ENCODE peak calls at places on chromosomes 2 and 18, in four cellular contexts. V is germinal center; X is effector memory CD4-positive, alpha-beta T cell; P is GM18507. M is an unnamed sample.

GRCh38 chr2:105768961-105769452 is 24.3 kb downstream of the NCK2 start:
- DNase-seq in V (peak), X (no peak), P (no peak), M (no peak)

GRCh38 chr2:3488768-3489448 is 30.4 kb downstream of the ADI1 start:
- DNase-seq in V (no peak), X (no peak), P (no peak), M (no peak)

GRCh38 chr2:40101076-40101688 is 322.1 kb upstream of the THUMPD2 start:
- DNase-seq in V (peak), X (no peak), P (no peak), M (no peak)

GRCh38 chr2:96247009-96247408 is 18.8 kb downstream of the TMEM127 start:
- DNase-seq in V (no peak), X (no peak), P (no peak), M (no peak)

GRCh38 chr2:236088368-236089057 is 79.7 kb downstream of the GBX2 start:
- DNase-seq in V (no peak), X (no peak), P (no peak), M (no peak)

GRCh38 chr2:235021752-235022151 is 69.9 kb downstream of the SH3BP4 start:
- DNase-seq in V (no peak), X (no peak), P (no peak), M (no peak)

GRCh38 chr2:1916881-1917280 is 172.6 kb upstream of the PXDN start:
- DNase-seq in V (no peak), X (no peak), P (no peak), M (no peak)

GRCh38 chr2:32991091-32991845 is 44.5 kb downstream of the LTBP1 start:
- DNase-seq in V (no peak), X (no peak), P (no peak), M (no peak)

GRCh38 chr2:54859997-54860701 is 136.7 kb downstream of the EML6 start:
- DNase-seq in V (no peak), X (no peak), P (no peak), M (no peak)

GRCh38 chr18:52504589-52504988 is 164.6 kb downstream of the DCC start:
- DNase-seq in V (no peak), X (no peak), P (no peak), M (no peak)

GRCh38 chr2:191533693-191534175 is 144.2 kb upstream of the NABP1 start:
- DNase-seq in V (no peak), X (no peak), P (no peak), M (no peak)

M was measured in T-helper 2 cell.